ENCODE peak calls at places on chromosomes 12 and 14, in nine cellular contexts. D, G, H, K, P, A, X, W and E are unnamed samples.

GRCh38 chr14:103427485-103428443 is 42.5 kb downstream of the MARK3 start:
- DNase-seq in D (peak), G (peak), H (peak), K (peak), P (no peak), A (no peak), X (no peak), W (no peak), E (no peak)

GRCh38 chr14:29028973-29029582 is 262.5 kb downstream of the FOXG1 start:
- DNase-seq in D (no peak), G (peak), H (no peak), K (no peak), P (no peak), A (no peak), X (no peak), W (no peak), E (no peak)

GRCh38 chr12:45637706-45638105 is 91.8 kb upstream of the ARID2 start:
- DNase-seq in D (no peak), G (peak), H (peak), K (no peak), P (no peak), A (no peak), X (no peak), W (no peak), E (no peak)

GRCh38 chr12:5480953-5481300 is 49.0 kb downstream of the NTF3 start:
- DNase-seq in D (no peak), G (no peak), H (no peak), K (no peak), P (peak), A (no peak), X (no peak), W (no peak), E (no peak)

GRCh38 chr14:68718033-68718725 is 74.7 kb downstream of the ZFP36L1 start:
- DNase-seq in D (no peak), G (no peak), H (peak), K (no peak), P (no peak), A (no peak), X (no peak), W (no peak), E (no peak)

GRCh38 chr12:57240926-57241555 is 9.9 kb downstream of the STAC3 start:
- DNase-seq in D (no peak), G (no peak), H (no peak), K (no peak), P (peak), A (no peak), X (no peak), W (no peak), E (no peak)

GRCh38 chr12:45583011-45583657 is 146.4 kb upstream of the ARID2 start:
- DNase-seq in D (no peak), G (peak), H (no peak), K (no peak), P (no peak), A (no peak), X (no peak), W (no peak), E (no peak)

GRCh38 chr12:52992699-52993557 is 13.3 kb upstream of the EIF4B start:
- DNase-seq in D (no peak), G (peak), H (peak), K (no peak), P (no peak), A (no peak), X (no peak), W (peak), E (no peak)

GRCh38 chr12:48681416-48681737 is 661 bp downstream of the KANSL2 start:
- DNase-seq in D (no peak), G (peak), H (no peak), K (peak), P (peak), A (no peak), X (peak), W (peak), E (no peak)

GRCh38 chr12:124852329-124852831 is 11.3 kb downstream of the SCARB1 start:
- DNase-seq in D (no peak), G (peak), H (no peak), K (no peak), P (no peak), A (no peak), X (no peak), W (no peak), E (peak)

GRCh38 chr12:126883737-126884136 is 1383.2 kb upstream of the TMEM132C start:
- DNase-seq in D (no peak), G (no peak), H (no peak), K (no peak), P (no peak), A (no peak), X (no peak), W (no peak), E (no peak)

GRCh38 chr12:79560165-79560889 is 130.4 kb downstream of the PAWR start:
- DNase-seq in D (no peak), G (peak), H (no peak), K (no peak), P (no peak), A (no peak), X (no peak), W (no peak), E (no peak)

GRCh38 chr12:122028601-122029560 is 7.2 kb downstream of the BCL7A start:
- DNase-seq in D (no peak), G (no peak), H (no peak), K (no peak), P (peak), A (no peak), X (no peak), W (no peak), E (no peak)

GRCh38 chr14:76784881-76785280 is 23.6 kb downstream of the VASH1 start:
- DNase-seq in D (peak), G (peak), H (peak), K (peak), P (peak), A (peak), X (peak), W (peak), E (peak)

GRCh38 chr12:95634622-95635621 is 83.6 kb upstream of the USP44 start:
- DNase-seq in D (no peak), G (no peak), H (peak), K (no peak), P (peak), A (no peak), X (no peak), W (no peak), E (no peak)

GRCh38 chr12:105352940-105353635 is 22.6 kb downstream of the C12orf75 start:
- DNase-seq in D (no peak), G (peak), H (no peak), K (no peak), P (peak), A (no peak), X (no peak), W (no peak), E (no peak)

GRCh38 chr14:32940066-32940651 is 1.5 kb downstream of the NPAS3 start:
- DNase-seq in D (peak), G (peak), H (peak), K (no peak), P (peak), A (no peak), X (peak), W (no peak), E (no peak)

GRCh38 chr14:101196795-101197590 is 293.5 kb upstream of the RTL1 start:
- DNase-seq in D (no peak), G (no peak), H (peak), K (no peak), P (no peak), A (no peak), X (no peak), W (no peak), E (no peak)

GRCh38 chr14:102905116-102906108 is 17.1 kb upstream of the AMN start:
- DNase-seq in D (no peak), G (no peak), H (no peak), K (no peak), P (no peak), A (no peak), X (peak), W (no peak), E (peak)

GRCh38 chr14:95597784-95598204 is 62.9 kb downstream of the GLRX5 start:
- DNase-seq in D (peak), G (peak), H (no peak), K (no peak), P (peak), A (no peak), X (peak), W (no peak), E (peak)

GRCh38 chr14:56119221-56119967 is 1.2 kb downstream of the PELI2 start:
- DNase-seq in D (peak), G (peak), H (no peak), K (peak), P (peak), A (no peak), X (peak), W (no peak), E (peak)

GRCh38 chr14:61526405-61527312 is 168.7 kb upstream of the HIF1A start:
- DNase-seq in D (no peak), G (no peak), H (no peak), K (no peak), P (no peak), A (no peak), X (no peak), W (no peak), E (no peak)

GRCh38 chr14:48936881-48937280 is 649.3 kb downstream of the RPS29 start:
- DNase-seq in D (peak), G (no peak), H (no peak), K (no peak), P (no peak), A (no peak), X (no peak), W (no peak), E (no peak)

GRCh38 chr12:84619053-84619452 is 293.5 kb downstream of the SLC6A15 start:
- DNase-seq in D (no peak), G (no peak), H (peak), K (no peak), P (no peak), A (no peak), X (no peak), W (peak), E (no peak)

GRCh38 chr14:102849522-102850379 is 72.5 kb downstream of the TRAF3 start:
- DNase-seq in D (no peak), G (peak), H (no peak), K (no peak), P (peak), A (no peak), X (no peak), W (no peak), E (no peak)

GRCh38 chr12:40697566-40698257 is 5.5 kb downstream of the CNTN1 start:
- DNase-seq in D (no peak), G (no peak), H (peak), K (no peak), P (no peak), A (no peak), X (no peak), W (peak), E (no peak)

GRCh38 chr14:37443461-37443860 is 151.6 kb downstream of the FOXA1 start:
- DNase-seq in D (no peak), G (peak), H (no peak), K (no peak), P (no peak), A (no peak), X (no peak), W (no peak), E (no peak)

GRCh38 chr14:94237983-94238382 is 55.1 kb downstream of the SERPINA10 start:
- DNase-seq in D (no peak), G (no peak), H (no peak), K (no peak), P (no peak), A (no peak), X (no peak), W (no peak), E (no peak)

GRCh38 chr14:64702493-64703392 is 1.5 kb upstream of the PLEKHG3 start:
- DNase-seq in D (no peak), G (no peak), H (no peak), K (no peak), P (no peak), A (no peak), X (no peak), W (peak), E (no peak)

GRCh38 chr12:57142121-57142520 is 5.3 kb downstream of the LRP1-AS start:
- DNase-seq in D (no peak), G (no peak), H (no peak), K (no peak), P (no peak), A (no peak), X (no peak), W (no peak), E (no peak)

GRCh38 chr12:105385141-105385540 is 54.6 kb downstream of the C12orf75 start:
- DNase-seq in D (no peak), G (peak), H (no peak), K (no peak), P (no peak), A (no peak), X (no peak), W (no peak), E (no peak)

GRCh38 chr12:6360080-6360571 is 15.2 kb downstream of the SCNN1A start:
- DNase-seq in D (no peak), G (no peak), H (no peak), K (no peak), P (no peak), A (no peak), X (no peak), W (no peak), E (no peak)

GRCh38 chr14:74882103-74882920 is 596 bp downstream of the DLST start:
- DNase-seq in D (peak), G (peak), H (peak), K (peak), P (peak), A (no peak), X (peak), W (peak), E (no peak)

GRCh38 chr12:70920251-70920851 is at the start of gene PTPRR:
- DNase-seq in D (peak), G (peak), H (no peak), K (no peak), P (peak), A (no peak), X (no peak), W (no peak), E (no peak)